ENCODE peak calls at places on chromosome 17, in eight cellular contexts. G is neural progenitor cell, C is lower lobe of right lung, Q is AG09309, R is HL-60, E is brain microvascular endothelial cell, Z is AG10803, P is heart left ventricle. W is an unnamed sample.

GRCh38 chr17:38421871-38422819 is 6.1 kb upstream of the ARHGAP23 start:
- DNase-seq in E (no peak), C (no peak), R (no peak), Z (no peak), Q (no peak), P (no peak), G (no peak), W (no peak)

GRCh38 chr17:57873261-57874057 is 23.6 kb upstream of the MRPS23 start:
- DNase-seq in C (no peak), P (no peak), E (no peak), G (no peak), R (peak), Z (no peak), Q (no peak), W (no peak)

GRCh38 chr17:82215095-82215971 is 2.7 kb upstream of the CCDC57 start:
- DNase-seq in Z (peak), P (peak), Q (no peak), G (no peak), C (no peak), R (peak), E (no peak), W (peak)

GRCh38 chr17:59409336-59410048 is 78.0 kb downstream of the YPEL2 start:
- DNase-seq in P (no peak), E (no peak), Q (no peak), G (no peak), R (no peak), Z (no peak), C (no peak), W (no peak)

GRCh38 chr17:39854909-39855308 is 9.2 kb downstream of the IKZF3 start:
- DNase-seq in R (no peak), E (no peak), C (no peak), Z (no peak), P (no peak), G (no peak), Q (no peak), W (no peak)

GRCh38 chr17:31584436-31585279 is 193.2 kb downstream of the RAB11FIP4 start:
- DNase-seq in G (no peak), Q (no peak), E (no peak), C (no peak), P (no peak), R (peak), Z (no peak), W (no peak)

GRCh38 chr17:43085489-43085888 is 39.7 kb downstream of the BRCA1 start:
- DNase-seq in Z (no peak), G (no peak), Q (no peak), P (no peak), R (no peak), C (no peak), E (no peak), W (peak)

GRCh38 chr17:57544834-57545463 is 200.2 kb downstream of the CCDC182 start:
- DNase-seq in C (no peak), Z (no peak), R (no peak), P (no peak), Q (no peak), G (no peak), E (no peak), W (no peak)

GRCh38 chr17:50689956-50690886 is 17.5 kb downstream of the ANKRD40 start:
- DNase-seq in C (no peak), E (no peak), Z (no peak), Q (no peak), R (no peak), P (no peak), G (peak), W (no peak)

GRCh38 chr17:67132366-67132765 is 88.0 kb downstream of the CACNG1 start:
- DNase-seq in Q (no peak), C (no peak), P (no peak), R (no peak), G (no peak), E (no peak), Z (no peak), W (no peak)

GRCh38 chr17:64441772-64442549 is 7.0 kb upstream of the MILR1 start:
- DNase-seq in E (peak), G (no peak), Z (peak), C (peak), P (peak), Q (no peak), R (peak), W (peak)

GRCh38 chr17:40433551-40434384 is 9.5 kb upstream of the IGFBP4 start:
- DNase-seq in Q (no peak), P (no peak), E (no peak), G (peak), Z (no peak), R (peak), C (no peak), W (no peak)

GRCh38 chr17:37770631-37771518 is 26.0 kb upstream of the HNF1B start:
- DNase-seq in Q (no peak), G (peak), C (peak), P (peak), E (peak), R (peak), Z (peak), W (peak)

GRCh38 chr17:16407911-16408588 is 7.3 kb upstream of the TRPV2 start:
- DNase-seq in R (no peak), C (peak), G (peak), Q (no peak), P (peak), Z (peak), E (peak), W (peak)

GRCh38 chr17:21272881-21273839 is 11.4 kb upstream of the MAP2K3 start:
- DNase-seq in Z (no peak), C (no peak), G (no peak), E (no peak), P (no peak), R (peak), Q (no peak), W (no peak)

GRCh38 chr17:3916013-3916696 is at the start of gene P2RX1:
- DNase-seq in Z (no peak), R (peak), P (peak), G (no peak), Q (no peak), E (no peak), C (peak), W (no peak)

GRCh38 chr17:79778504-79779087 is 648 bp downstream of the CBX2 start:
- DNase-seq in P (no peak), Q (no peak), Z (no peak), G (peak), R (no peak), E (no peak), C (peak), W (no peak)

GRCh38 chr17:78342438-78343098 is 17.3 kb downstream of the SOCS3 start:
- DNase-seq in G (no peak), E (peak), R (no peak), Q (no peak), C (peak), P (peak), Z (peak), W (peak)

GRCh38 chr17:47698749-47699535 is 5.0 kb downstream of the TBKBP1 start:
- DNase-seq in C (peak), E (peak), Q (no peak), P (peak), R (peak), Z (peak), G (peak), W (peak)

GRCh38 chr17:17659340-17659739 is 21.9 kb upstream of the RAI1 start:
- DNase-seq in C (no peak), Q (no peak), E (no peak), R (no peak), P (no peak), G (no peak), Z (no peak), W (no peak)

GRCh38 chr17:41004397-41004796 is 4.5 kb downstream of the KRTAP3-1 start:
- DNase-seq in G (no peak), R (no peak), C (no peak), Q (no peak), E (no peak), P (no peak), Z (no peak), W (no peak)

GRCh38 chr17:1829189-1829578 is 518 bp downstream of the SMYD4 start:
- DNase-seq in Q (no peak), G (no peak), R (peak), C (no peak), Z (no peak), P (no peak), E (peak), W (no peak)

GRCh38 chr17:79557724-79558572 is 52.9 kb downstream of the RBFOX3 start:
- DNase-seq in C (peak), Z (no peak), P (no peak), R (no peak), Q (no peak), G (no peak), E (no peak), W (no peak)

GRCh38 chr17:4658478-4659305 is 17.2 kb upstream of the ALOX15 start:
- DNase-seq in E (peak), C (no peak), Q (peak), R (no peak), P (no peak), Z (no peak), G (no peak), W (peak)

GRCh38 chr17:7176870-7177209 is 2.3 kb downstream of the ASGR1 start:
- DNase-seq in R (no peak), Q (no peak), Z (no peak), C (no peak), G (peak), E (no peak), P (no peak), W (peak)

GRCh38 chr17:81537343-81537855 is 9.2 kb downstream of the FSCN2 start:
- DNase-seq in G (peak), C (no peak), R (no peak), Q (no peak), E (no peak), P (no peak), Z (no peak), W (no peak)

GRCh38 chr17:496761-497586 is 144.4 kb upstream of the RPH3AL start:
- DNase-seq in Z (peak), E (no peak), Q (no peak), P (no peak), C (no peak), R (no peak), G (no peak), W (peak)

GRCh38 chr17:75410141-75410540 is 4.7 kb upstream of the GRB2 start:
- DNase-seq in R (no peak), C (no peak), Q (no peak), G (no peak), Z (no peak), E (no peak), P (no peak), W (no peak)
- H3K4me3 ChIP-seq in R (no peak), C (no peak), Q (no peak), G (no peak), Z (no peak), E (no peak), P (no peak), W (no peak)

GRCh38 chr17:34255841-34256240 is 756 bp downstream of the CCL2 start:
- DNase-seq in C (no peak), G (no peak), Z (no peak), R (no peak), Q (no peak), E (no peak), P (no peak), W (no peak)
- TF ChIP-seq CTCF in C (no peak), G (no peak), Z (no peak), R (no peak), Q (no peak), E (no peak), P (no peak), W (no peak)

DNA sequence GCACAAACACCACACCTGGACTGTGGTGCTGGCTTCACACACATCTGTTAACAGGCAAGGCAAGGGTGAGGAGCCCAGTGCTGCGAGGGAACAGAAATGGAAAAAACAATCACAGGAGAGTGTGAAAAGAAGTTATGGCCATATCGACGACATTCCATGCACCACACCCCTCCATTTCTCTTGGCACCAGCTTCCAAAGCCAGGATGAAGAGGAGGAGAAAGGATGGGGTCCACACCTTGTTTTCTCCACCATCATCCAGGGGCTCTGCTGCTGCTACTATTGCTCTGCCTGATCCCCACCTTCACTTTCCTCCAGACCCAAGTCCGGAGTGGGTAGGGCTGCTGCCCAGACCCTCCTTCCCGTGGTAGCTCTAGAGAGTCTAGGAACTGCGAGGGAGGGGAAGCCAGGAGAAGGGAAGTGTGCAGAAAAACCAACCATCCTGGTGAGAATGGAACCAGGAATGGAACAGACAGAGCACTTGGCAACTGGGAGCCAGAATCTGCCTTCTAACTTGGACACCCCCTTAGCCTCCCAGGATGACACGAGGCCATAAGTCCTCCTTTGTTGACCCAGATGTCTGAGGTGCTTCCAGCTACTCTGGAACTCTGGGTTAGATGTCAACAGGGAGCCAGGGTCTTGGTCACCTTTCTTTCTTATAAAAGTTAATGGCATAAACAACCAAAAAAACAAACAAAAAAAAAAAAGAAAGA is 1.2 kb upstream of the PROCA1 start:
- DNase-seq in Z (no peak), E (no peak), R (no peak), G (no peak), P (no peak), C (no peak), Q (no peak), W (no peak)
- H3K4me3 ChIP-seq in Z (no peak), E (no peak), R (no peak), G (peak), P (no peak), C (no peak), Q (no peak), W (no peak)

GRCh38 chr17:63437287-63438091 is 8.6 kb downstream of the CYB561 start:
- DNase-seq in P (no peak), Q (no peak), G (no peak), C (no peak), E (no peak), R (no peak), Z (peak), W (peak)

GRCh38 chr17:63435681-63436522 is 10.2 kb downstream of the CYB561 start:
- DNase-seq in R (no peak), E (no peak), C (no peak), G (no peak), P (no peak), Z (no peak), Q (no peak), W (no peak)

GRCh38 chr17:63433746-63434591 is 12.1 kb downstream of the CYB561 start:
- DNase-seq in G (no peak), R (no peak), Q (peak), E (peak), Z (peak), P (peak), C (no peak), W (peak)

GRCh38 chr17:63436523-63437110 is 9.5 kb downstream of the CYB561 start:
- DNase-seq in Z (no peak), G (no peak), Q (no peak), E (no peak), P (no peak), C (no peak), R (no peak), W (no peak)

GRCh38 chr17:63434951-63435571 is 11.0 kb downstream of the CYB561 start:
- DNase-seq in R (peak), E (no peak), Q (no peak), P (peak), Z (no peak), G (no peak), C (peak), W (peak)
- TF ChIP-seq CTCF in R (no peak), E (peak), Q (peak), P (no peak), Z (peak), G (peak), C (peak), W (peak)

GRCh38 chr17:29722411-29723198 is 99.9 kb upstream of the CORO6 start:
- DNase-seq in Z (peak), P (peak), R (peak), Q (no peak), E (peak), C (no peak), G (no peak), W (peak)
- H3K4me3 ChIP-seq in Z (peak), P (peak), R (no peak), Q (no peak), E (no peak), C (peak), G (no peak), W (peak)

DNA sequence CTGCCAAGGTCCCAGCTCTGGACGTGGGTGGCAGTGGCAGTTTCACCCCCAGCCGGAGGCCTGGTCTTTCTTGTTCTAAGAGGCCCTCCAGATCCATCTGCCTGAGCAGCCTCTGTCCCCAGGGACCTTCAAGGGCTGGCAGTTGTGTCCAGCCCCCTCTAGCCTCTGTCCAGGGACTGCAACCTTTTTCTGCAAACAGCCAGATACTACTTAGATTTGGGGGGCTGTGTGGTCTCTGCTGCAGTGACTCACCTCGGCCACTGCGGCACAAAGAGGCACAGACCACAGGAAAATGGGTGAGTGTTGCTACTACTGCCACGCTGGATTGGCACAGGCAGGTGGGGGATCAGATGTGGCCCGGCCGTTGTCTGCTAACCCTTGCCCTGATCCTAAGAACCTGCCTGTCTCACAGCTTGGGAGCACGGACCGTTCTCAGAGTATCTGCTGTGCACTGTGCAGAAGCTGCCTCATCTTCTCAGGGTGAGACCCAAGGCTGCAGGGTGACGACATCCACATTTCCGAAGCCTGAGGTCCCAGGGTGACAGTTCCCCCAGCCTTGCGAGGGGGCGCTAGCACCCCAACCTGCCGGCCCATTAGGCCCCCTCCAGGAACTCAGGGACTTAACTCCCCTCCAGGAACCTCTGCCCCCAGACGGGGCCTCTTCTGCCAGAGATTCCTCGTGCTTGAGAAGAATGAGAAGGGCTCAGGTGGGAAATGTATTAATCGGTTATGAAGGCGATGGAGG is 27.6 kb downstream of the MXRA7 start:
- DNase-seq in Q (no peak), C (no peak), E (no peak), Z (no peak), R (no peak), G (peak), P (no peak), W (no peak)
- TF ChIP-seq CTCF in Q (no peak), C (no peak), E (peak), Z (no peak), R (peak), G (peak), P (no peak), W (peak)

GRCh38 chr17:35566955-35567354 is 6.3 kb upstream of the SLFN14 start:
- DNase-seq in G (no peak), Q (no peak), E (no peak), R (no peak), P (no peak), C (no peak), Z (no peak), W (no peak)
- H3K4me3 ChIP-seq in G (peak), Q (no peak), E (no peak), R (peak), P (peak), C (peak), Z (peak), W (peak)

GRCh38 chr17:73172252-73172651 is 7.4 kb downstream of the SSTR2 start:
- DNase-seq in R (no peak), Q (no peak), G (no peak), Z (no peak), P (no peak), E (no peak), C (no peak), W (no peak)
- TF ChIP-seq CTCF in R (no peak), Q (no peak), G (no peak), Z (no peak), P (no peak), E (no peak), C (no peak), W (no peak)